ENCODE peak calls at places on chromosomes 16 and 17, in seven cellular contexts. P is activated naive CD4-positive, alpha-beta T cell; S is NCI-H2029; H is hepatocyte; Z is LoVo; A is iris pigment epithelial cell; Q is OCI-LY7. B is an unnamed sample.

GRCh38 chr16:25081702-25082101 is 29.8 kb upstream of the LCMT1 start:
- DNase-seq in P (no peak), Z (no peak), A (no peak), H (no peak), Q (no peak), S (no peak), B (no peak)

GRCh38 chr16:68377667-68378420 is 67.0 kb downstream of the PRMT7 start:
- DNase-seq in Z (no peak), A (peak; percentile 28), P (no peak), Q (no peak), S (no peak), H (no peak), B (no peak)

GRCh38 chr17:21453144-21453982 is 77.2 kb downstream of the KCNJ12 start:
- DNase-seq in A (no peak), P (no peak), Q (no peak), Z (no peak), H (no peak), S (no peak), B (no peak)

GRCh38 chr17:3974138-3974687 is 10.0 kb upstream of the ATP2A3 start:
- DNase-seq in S (no peak), H (no peak), P (no peak), Q (no peak), Z (no peak), A (no peak), B (no peak)

GRCh38 chr16:87996962-87997880 is 46.0 kb downstream of the BANP start:
- DNase-seq in P (no peak), S (no peak), Z (no peak), A (no peak), Q (no peak), H (no peak), B (no peak)

GRCh38 chr16:71484006-71484893 is 4.9 kb downstream of the ZNF19 start:
- DNase-seq in Q (peak; percentile 90), P (peak; percentile 38), Z (peak; percentile 88), H (peak; percentile 91), S (peak; percentile 48), A (peak; percentile 96), B (peak; percentile 79)

GRCh38 chr17:40607641-40608040 is 40.0 kb downstream of the SMARCE1 start:
- DNase-seq in Z (no peak), S (no peak), Q (no peak), H (no peak), A (no peak), P (no peak), B (no peak)

GRCh38 chr17:49162866-49163265 is 30.3 kb downstream of the B4GALNT2 start:
- DNase-seq in H (no peak), P (no peak), S (no peak), Z (no peak), A (no peak), Q (no peak), B (no peak)

GRCh38 chr17:45316271-45317112 is at the start of gene MAP3K14:
- DNase-seq in P (peak; percentile 40), Q (peak; percentile 79), Z (peak; percentile 32), S (peak; percentile 40), A (peak; percentile 73), H (peak; percentile 92), B (peak; percentile 38)

GRCh38 chr16:80591071-80591935 is 50.5 kb downstream of the DYNLRB2 start:
- DNase-seq in Z (no peak), P (no peak), A (no peak), Q (no peak), H (no peak), S (no peak), B (no peak)

GRCh38 chr17:80265205-80266068 is 4.8 kb downstream of the RNF213 start:
- DNase-seq in Q (no peak), P (no peak), A (no peak), Z (no peak), H (no peak), S (no peak), B (no peak)

GRCh38 chr17:396788-397187 is 44.2 kb upstream of the RPH3AL start:
- DNase-seq in A (no peak), H (no peak), Z (no peak), P (no peak), Q (no peak), S (no peak), B (no peak)

GRCh38 chr16:48235556-48236136 is 8.5 kb upstream of the LONP2 start:
- DNase-seq in Z (no peak), H (no peak), Q (no peak), S (no peak), A (no peak), P (no peak), B (no peak)

GRCh38 chr17:78653382-78653781 is 76.2 kb upstream of the DNAH17 start:
- DNase-seq in Q (no peak), A (peak; percentile 83), S (no peak), H (no peak), P (no peak), Z (no peak), B (no peak)

GRCh38 chr16:84050316-84050715 is 7.7 kb upstream of the SLC38A8 start:
- DNase-seq in A (no peak), Z (no peak), Q (no peak), P (no peak), S (no peak), H (no peak), B (no peak)

GRCh38 chr16:88686062-88686438 is 257 bp downstream of the SNAI3 start:
- DNase-seq in A (no peak), Z (peak; percentile 42), H (peak; percentile 72), P (no peak), Q (no peak), S (peak; percentile 35), B (no peak)

GRCh38 chr17:67281053-67281452 is 36.1 kb upstream of the HELZ start:
- DNase-seq in A (no peak), Z (no peak), Q (no peak), S (no peak), H (no peak), P (no peak), B (no peak)

GRCh38 chr17:61504697-61505096 is 52.5 kb downstream of the TBX4 start:
- DNase-seq in H (no peak), Z (no peak), A (peak; percentile 98), P (no peak), S (no peak), Q (no peak), B (no peak)